ENCODE peak calls at places on chromosomes 11 and 22, in four cellular contexts. Q is heart left ventricle, U is foreskin fibroblast, T is AG10803. Y is an unnamed sample.

GRCh38 chr11:128392259-128392658 is 195.1 kb downstream of the ETS1 start:
- DNase-seq in Q (no peak), U (no peak), T (no peak), Y (no peak)

GRCh38 chr22:36738416-36739020 is 35.0 kb upstream of the CACNG2 start:
- DNase-seq in Q (no peak), T (no peak), U (no peak), Y (no peak)

GRCh38 chr11:2206291-2206690 is 34.7 kb upstream of the TH start:
- DNase-seq in Q (peak), U (no peak), T (no peak), Y (no peak)

GRCh38 chr11:65868076-65868667 is 4.4 kb downstream of the EFEMP2 start:
- DNase-seq in T (no peak), Q (no peak), U (no peak), Y (no peak)

GRCh38 chr22:17110791-17111550 is 10.2 kb downstream of the TMEM121B start:
- DNase-seq in U (no peak), Q (no peak), T (no peak), Y (no peak)

GRCh38 chr22:31954535-31955326 is 10.4 kb downstream of the YWHAH start:
- DNase-seq in U (no peak), Q (peak), T (peak), Y (no peak)

GRCh38 chr11:87141980-87142514 is 104.3 kb downstream of the TMEM135 start:
- DNase-seq in T (no peak), U (no peak), Q (no peak), Y (no peak)

GRCh38 chr11:22192642-22193347 is at the start of gene ANO5:
- DNase-seq in Q (peak), T (no peak), U (peak), Y (peak)

GRCh38 chr11:125287467-125288232 is 123.1 kb downstream of the PKNOX2 start:
- DNase-seq in Q (peak), T (peak), U (no peak), Y (peak)

GRCh38 chr11:76602431-76602861 is 68.1 kb downstream of the LRRC32 start:
- DNase-seq in Q (peak), U (peak), T (peak), Y (peak)

GRCh38 chr11:121723261-121723741 is 270.5 kb upstream of the SORL1-AS1 start:
- DNase-seq in Q (peak), U (peak), T (peak), Y (no peak)

GRCh38 chr22:27136596-27136995 is 479.2 kb downstream of the MIAT start:
- DNase-seq in T (no peak), Q (no peak), U (no peak), Y (no peak)

GRCh38 chr22:27137809-27138400 is 480.5 kb downstream of the MIAT start:
- DNase-seq in U (no peak), Q (no peak), T (no peak), Y (no peak)

GRCh38 chr22:27138471-27138870 is 481.1 kb downstream of the MIAT start:
- DNase-seq in Q (no peak), T (no peak), U (no peak), Y (no peak)

GRCh38 chr22:27144345-27144744 is 487.0 kb downstream of the MIAT start:
- DNase-seq in U (no peak), Q (no peak), T (peak), Y (no peak)

DNA sequence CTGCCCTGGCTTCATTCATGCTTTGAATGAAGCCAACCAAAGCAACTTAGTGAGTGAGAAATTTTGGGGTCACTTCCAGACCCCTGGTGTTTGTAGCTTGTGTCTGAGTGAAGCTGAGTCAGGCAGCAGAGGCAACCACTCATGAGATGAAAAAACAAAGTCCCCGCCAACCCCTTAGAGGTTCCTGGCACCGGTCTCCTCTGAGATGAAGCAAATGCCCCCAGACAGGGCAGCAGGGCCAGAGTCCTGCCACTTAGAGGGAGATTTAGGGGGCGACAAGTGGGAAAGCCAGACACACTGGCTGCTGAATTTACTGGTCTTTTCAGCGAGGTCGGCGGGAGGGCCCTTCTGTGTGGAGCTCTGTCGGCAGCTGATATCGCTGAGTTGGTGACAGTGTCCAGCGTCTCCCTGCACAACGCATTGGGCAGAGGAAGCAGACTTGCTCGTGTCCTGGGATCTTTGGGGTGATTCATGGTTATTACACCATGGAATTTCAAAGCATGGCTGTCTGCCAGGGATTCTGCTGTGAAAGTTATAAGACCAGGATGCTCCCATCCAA is 482.6 kb downstream of the MIAT start:
- DNase-seq in T (peak), Q (no peak), U (peak), Y (peak)
- H3K4me3 ChIP-seq in T (no peak), Q (no peak), U (no peak), Y (no peak)

DNA sequence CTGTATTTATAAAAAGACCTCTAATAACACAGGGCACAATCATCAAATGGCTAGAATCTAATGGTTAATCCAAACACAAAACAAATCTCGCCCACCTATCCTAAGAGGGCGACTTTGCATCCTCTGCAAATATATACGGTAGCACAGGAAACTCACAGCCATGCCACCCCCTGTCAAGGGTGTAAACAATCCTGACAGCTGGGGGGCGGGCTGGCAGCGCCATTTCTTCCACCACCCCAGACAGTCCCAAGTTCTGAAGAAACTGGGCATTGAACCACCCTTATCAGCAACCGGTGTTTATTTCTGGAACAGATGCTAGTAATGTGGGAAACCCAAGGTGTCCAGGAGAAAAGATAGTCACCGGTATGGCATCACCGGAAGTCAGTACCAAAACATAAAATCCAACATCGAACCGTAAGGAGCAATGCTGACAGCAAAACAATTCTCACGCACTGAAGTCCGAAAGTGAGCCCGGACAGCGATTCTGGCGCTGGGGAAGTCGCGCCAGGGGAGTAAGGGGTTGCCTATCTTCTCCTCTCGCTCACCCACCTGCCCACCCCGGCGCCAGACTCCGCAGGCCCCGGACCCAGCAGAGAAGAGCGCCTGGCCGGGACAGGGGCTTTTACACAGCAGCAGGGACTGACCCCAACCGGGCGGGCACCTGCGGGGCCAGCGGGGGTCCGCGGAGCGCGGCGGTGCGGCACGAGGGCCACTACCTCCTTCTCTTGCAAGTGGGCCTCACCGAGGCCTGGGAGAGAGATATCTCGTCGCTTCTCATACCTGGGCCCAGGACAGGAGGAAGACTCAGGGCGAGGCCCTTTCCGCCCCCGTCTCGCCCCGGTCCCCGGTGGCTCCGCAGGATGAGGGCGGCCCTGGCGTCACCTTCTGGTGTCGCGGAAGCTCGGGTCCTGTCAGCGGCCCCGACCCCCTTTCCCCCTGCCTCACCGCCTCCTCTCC is 643 bp downstream of the FBXO3 start:
- DNase-seq in T (no peak), Q (no peak), U (peak), Y (peak)
- TF ChIP-seq CTCF in T (no peak), Q (no peak), U (no peak), Y (no peak)

DNA sequence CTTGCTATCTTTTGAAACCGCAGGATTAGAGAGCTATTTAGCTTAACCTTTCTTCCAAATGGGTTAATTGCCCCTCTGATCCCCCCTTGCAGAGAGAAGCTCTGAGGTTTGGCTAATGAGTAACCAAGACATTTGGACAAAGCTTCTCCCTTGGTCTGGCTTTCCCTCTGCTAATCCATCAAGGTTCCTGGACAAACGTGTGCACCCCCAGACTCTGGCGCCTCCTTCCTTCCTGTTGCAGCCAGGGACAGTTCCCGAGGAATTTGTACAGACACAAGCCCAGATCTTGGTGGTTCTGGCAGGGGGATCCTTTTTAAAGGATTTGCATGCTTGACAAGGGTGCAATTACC is 1.6 kb downstream of the KIAA1671 start:
- DNase-seq in T (no peak), U (no peak), Q (no peak), Y (no peak)
- H3K4me3 ChIP-seq in T (no peak), U (no peak), Q (no peak), Y (peak)

GRCh38 chr22:22398530-22399327 is 109.8 kb downstream of the ZNF280B start:
- DNase-seq in Q (no peak), U (no peak), T (no peak), Y (no peak)

GRCh38 chr22:22397875-22398524 is 110.5 kb downstream of the ZNF280B start:
- DNase-seq in Q (no peak), U (no peak), T (no peak), Y (peak)

GRCh38 chr22:22401381-22401780 is 107.2 kb downstream of the ZNF280B start:
- DNase-seq in U (no peak), Q (no peak), T (no peak), Y (no peak)

GRCh38 chr22:22400964-22401363 is 107.6 kb downstream of the ZNF280B start:
- DNase-seq in T (no peak), Q (no peak), U (no peak), Y (no peak)

GRCh38 chr22:22400099-22400498 is 108.4 kb downstream of the ZNF280B start:
- DNase-seq in T (no peak), U (no peak), Q (no peak), Y (no peak)
- TF ChIP-seq CTCF in T (no peak), U (no peak), Q (no peak), Y (no peak)

GRCh38 chr11:114291381-114291780 is 4.8 kb upstream of the NNMT start:
- DNase-seq in T (peak), Q (no peak), U (no peak), Y (peak)

GRCh38 chr11:114289779-114290178 is 6.4 kb upstream of the NNMT start:
- DNase-seq in U (no peak), T (no peak), Q (no peak), Y (no peak)

GRCh38 chr11:114293201-114293711 is 2.9 kb upstream of the NNMT start:
- DNase-seq in U (no peak), Q (no peak), T (peak), Y (peak)

GRCh38 chr11:114290503-114291239 is 5.5 kb upstream of the NNMT start:
- DNase-seq in T (peak), U (peak), Q (no peak), Y (peak)

DNA sequence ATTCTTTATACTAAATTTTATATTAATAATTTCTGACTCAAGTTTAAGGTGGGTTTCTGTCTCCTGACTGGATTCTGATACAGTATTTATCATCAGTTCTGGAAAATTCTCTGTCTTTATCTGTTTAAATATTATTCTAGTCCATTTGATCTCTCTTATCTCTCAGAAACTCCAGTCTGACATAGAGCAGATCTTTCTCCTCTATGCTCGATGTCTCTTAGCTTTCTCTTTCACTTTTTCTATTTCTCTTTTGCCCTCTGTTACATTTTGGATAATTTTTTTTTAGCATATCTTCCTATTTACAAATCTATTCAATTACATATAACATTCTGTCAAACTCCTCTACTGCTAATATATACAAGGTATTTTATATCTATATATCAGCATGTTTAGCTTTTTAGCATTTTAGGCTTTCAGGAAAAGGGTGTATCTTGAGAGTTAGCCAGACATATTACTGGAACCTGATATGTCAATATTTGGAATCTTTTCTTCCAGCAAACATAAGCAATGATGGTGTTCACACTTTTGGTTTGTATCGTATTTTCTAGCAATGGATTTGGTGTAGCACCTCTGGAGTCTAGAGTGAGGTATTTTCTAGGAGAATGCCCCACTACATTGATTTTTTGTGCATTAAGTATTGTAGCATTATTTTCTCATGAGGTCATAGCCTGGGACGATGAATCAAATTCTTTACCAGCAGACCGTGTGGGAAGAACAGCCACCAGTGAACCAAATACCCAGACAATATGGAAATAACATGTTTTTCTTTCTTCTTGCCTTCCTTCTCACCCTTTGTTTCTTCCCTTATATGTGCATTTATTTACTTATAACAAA is 4.1 kb upstream of the NNMT start:
- DNase-seq in U (peak), T (peak), Q (no peak), Y (peak)
- H3K4me3 ChIP-seq in U (peak), T (peak), Q (no peak), Y (no peak)

GRCh38 chr11:129747161-129747560 is 68.5 kb upstream of the TMEM45B start:
- DNase-seq in Q (no peak), T (peak), U (peak), Y (no peak)
- TF ChIP-seq CTCF in Q (no peak), T (no peak), U (no peak), Y (no peak)

Y was measured in cardiac fibroblast.